ENCODE peak calls at places on chromosomes 1 and 21, in nine cellular contexts. G is nephron progenitor cell, D is fibroblast of the aortic adventitia, L is fibroblast of mammary gland, U is sigmoid colon, N is epithelial cell of proximal tubule, I is Caco-2, T is hepatocyte, H is NCI-H510A. R is an unnamed sample.

GRCh38 chr1:39183503-39184353 is 20.8 kb upstream of the MACF1 start:
- DNase-seq in N (peak), H (peak), D (peak), G (no peak), T (peak), U (no peak), I (peak), L (peak), R (peak)

GRCh38 chr1:177794316-177794991 is 175.4 kb downstream of the SEC16B start:
- DNase-seq in T (no peak), H (no peak), N (no peak), G (no peak), D (no peak), U (no peak), L (no peak), I (no peak), R (no peak)

GRCh38 chr1:109161836-109162606 is 48.1 kb downstream of the ELAPOR1 start:
- DNase-seq in I (no peak), G (no peak), H (no peak), L (peak), U (peak), D (peak), T (peak), N (peak), R (peak)

GRCh38 chr1:19317126-19317910 is 5.2 kb downstream of the SLC66A1 start:
- DNase-seq in G (no peak), I (no peak), U (no peak), L (peak), H (no peak), N (no peak), D (no peak), T (no peak), R (no peak)

GRCh38 chr1:32239790-32240139 is 7.3 kb upstream of the FAM167B start:
- DNase-seq in H (no peak), N (no peak), D (no peak), L (no peak), T (no peak), G (peak), I (no peak), U (peak), R (no peak)

GRCh38 chr1:246814890-246815289 is 90.7 kb downstream of the SCCPDH start:
- DNase-seq in I (no peak), G (no peak), L (no peak), U (no peak), N (no peak), H (no peak), T (no peak), D (no peak), R (no peak)

GRCh38 chr1:32496127-32496526 is 31.3 kb downstream of the ZBTB8B start:
- DNase-seq in G (no peak), U (no peak), T (peak), D (peak), L (peak), H (no peak), N (no peak), I (no peak), R (no peak)

GRCh38 chr1:181104790-181105133 is 16.3 kb downstream of the IER5 start:
- DNase-seq in N (no peak), L (no peak), T (peak), U (peak), I (no peak), G (peak), H (no peak), D (no peak), R (no peak)

GRCh38 chr1:91440845-91441244 is 36.2 kb upstream of the HFM1 start:
- DNase-seq in D (peak), I (no peak), N (no peak), T (no peak), L (peak), G (no peak), H (no peak), U (no peak), R (no peak)

GRCh38 chr1:88528792-88529191 is 155.3 kb upstream of the PKN2 start:
- DNase-seq in T (no peak), N (no peak), I (no peak), L (no peak), U (no peak), G (no peak), D (no peak), H (no peak), R (no peak)

GRCh38 chr21:26781331-26781730 is 63.9 kb downstream of the ADAMTS1 start:
- DNase-seq in N (no peak), I (no peak), U (no peak), H (no peak), G (no peak), T (no peak), L (peak), D (no peak), R (no peak)

GRCh38 chr1:192170196-192170984 is 12.1 kb downstream of the RGS18 start:
- DNase-seq in I (no peak), L (no peak), G (no peak), N (no peak), H (no peak), T (no peak), U (no peak), D (no peak), R (no peak)

GRCh38 chr1:53377438-53377841 is 49.6 kb upstream of the LRP8 start:
- DNase-seq in H (no peak), D (no peak), U (no peak), G (no peak), L (no peak), T (no peak), N (no peak), I (no peak), R (no peak)

GRCh38 chr1:31872658-31873636 is 57.1 kb upstream of the SPOCD1 start:
- DNase-seq in T (no peak), L (no peak), N (no peak), U (no peak), D (no peak), G (no peak), H (no peak), I (no peak), R (no peak)

GRCh38 chr1:198281911-198282310 is 125.1 kb downstream of the NEK7 start:
- DNase-seq in T (no peak), H (no peak), G (no peak), N (no peak), L (no peak), D (no peak), I (no peak), U (no peak), R (no peak)

GRCh38 chr1:2640626-2641025 is 7.8 kb upstream of the MMEL1 start:
- DNase-seq in D (no peak), I (no peak), T (no peak), G (no peak), H (no peak), U (no peak), N (no peak), L (no peak), R (no peak)

GRCh38 chr1:227547604-227548397 is 15.6 kb upstream of the ZNF678 start:
- DNase-seq in H (no peak), L (no peak), I (no peak), U (no peak), D (no peak), T (no peak), G (no peak), N (no peak), R (no peak)

GRCh38 chr1:3742439-3743298 is 9.6 kb upstream of the CCDC27 start:
- DNase-seq in N (no peak), U (no peak), I (no peak), D (no peak), H (no peak), T (no peak), G (no peak), L (peak), R (no peak)

GRCh38 chr1:84768634-84769033 is 78.4 kb upstream of the SSX2IP start:
- DNase-seq in I (no peak), H (no peak), L (no peak), G (no peak), U (no peak), D (no peak), N (no peak), T (no peak), R (no peak)

GRCh38 chr1:16183157-16183556 is 27.3 kb upstream of the EPHA2 start:
- DNase-seq in D (peak), L (peak), U (peak), I (no peak), N (no peak), G (no peak), T (peak), H (no peak), R (no peak)

GRCh38 chr21:44800971-44801467 is 601 bp downstream of the UBE2G2 start:
- DNase-seq in U (no peak), L (peak), T (peak), G (peak), I (no peak), H (no peak), N (no peak), D (peak), R (no peak)

GRCh38 chr1:179794669-179795068 is 51.6 kb downstream of the FAM163A start:
- DNase-seq in N (no peak), U (peak), H (no peak), D (peak), L (no peak), I (no peak), T (peak), G (no peak), R (no peak)

GRCh38 chr1:226882631-226883409 is 12.4 kb downstream of the PSEN2 start:
- DNase-seq in D (peak), G (no peak), I (no peak), H (no peak), U (no peak), T (peak), L (peak), N (peak), R (no peak)

GRCh38 chr1:100921110-100921706 is 25.3 kb downstream of the SLC30A7 start:
- DNase-seq in I (no peak), D (peak), N (peak), L (peak), T (peak), G (peak), H (no peak), U (no peak), R (peak)

GRCh38 chr1:242011879-242012674 is 13.2 kb upstream of the MAP1LC3C start:
- DNase-seq in N (no peak), T (no peak), L (peak), D (peak), G (no peak), I (no peak), H (no peak), U (no peak), R (no peak)

GRCh38 chr1:41313661-41314131 is 47.5 kb upstream of the FOXO6 start:
- DNase-seq in I (no peak), D (peak), L (peak), N (no peak), G (peak), U (no peak), T (no peak), H (no peak), R (no peak)

GRCh38 chr1:8874230-8875201 is 4.0 kb downstream of the ENO1 start:
- DNase-seq in I (no peak), T (no peak), U (no peak), D (peak), L (peak), N (no peak), G (no peak), H (no peak), R (no peak)

GRCh38 chr1:220786337-220787068 is at the start of gene MTARC1:
- DNase-seq in D (peak), N (no peak), H (peak), I (peak), L (peak), T (peak), G (peak), U (peak), R (peak)

GRCh38 chr1:183318433-183318832 is 99.7 kb downstream of the NMNAT2 start:
- DNase-seq in I (peak), D (peak), G (peak), N (peak), T (peak), U (peak), L (peak), H (no peak), R (peak)

R was measured in Ammon's horn.